ENCODE peak calls at places on chromosomes 1 and 21, in four cellular contexts. One of them, this sample, is unnamed.

GRCh38 chr1:173417563-173417962 is 59.6 kb upstream of the PRDX6 start:
- DNase-seq in A549: no peak
- DNase-seq in pancreas: no peak
- DNase-seq in CD4-positive, alpha-beta T cell: no peak
- DNase-seq in this sample: no peak

GRCh38 chr1:70372426-70372825 is 17.9 kb upstream of the ANKRD13C start:
- DNase-seq in A549: no peak
- DNase-seq in pancreas: no peak
- DNase-seq in CD4-positive, alpha-beta T cell: no peak
- DNase-seq in this sample: no peak

GRCh38 chr1:3529099-3529729 is 74.7 kb downstream of the ARHGEF16 start:
- DNase-seq in A549: no peak
- DNase-seq in pancreas: peak
- DNase-seq in CD4-positive, alpha-beta T cell: no peak
- DNase-seq in this sample: no peak

GRCh38 chr1:155979525-155980343 is 1.4 kb upstream of the ARHGEF2 start:
- DNase-seq in A549: no peak
- DNase-seq in pancreas: no peak
- DNase-seq in CD4-positive, alpha-beta T cell: no peak
- DNase-seq in this sample: no peak

GRCh38 chr1:68551459-68551858 is 54.6 kb upstream of the DEPDC1 start:
- DNase-seq in A549: no peak
- DNase-seq in pancreas: no peak
- DNase-seq in CD4-positive, alpha-beta T cell: no peak
- DNase-seq in this sample: no peak

GRCh38 chr1:15341634-15342375 is 67.9 kb upstream of the EFHD2 start:
- DNase-seq in A549: no peak
- DNase-seq in pancreas: no peak
- DNase-seq in CD4-positive, alpha-beta T cell: no peak
- DNase-seq in this sample: no peak

GRCh38 chr1:183163311-183163710 is 22.8 kb upstream of the LAMC2 start:
- DNase-seq in A549: peak
- DNase-seq in pancreas: no peak
- DNase-seq in CD4-positive, alpha-beta T cell: no peak
- DNase-seq in this sample: no peak

GRCh38 chr21:33367309-33367973 is 35.8 kb upstream of the IFNGR2 start:
- DNase-seq in A549: no peak
- DNase-seq in pancreas: no peak
- DNase-seq in CD4-positive, alpha-beta T cell: no peak
- DNase-seq in this sample: no peak

GRCh38 chr21:14243877-14244276 is 27.9 kb downstream of the RBM11 start:
- DNase-seq in A549: no peak
- DNase-seq in pancreas: no peak
- DNase-seq in CD4-positive, alpha-beta T cell: no peak
- DNase-seq in this sample: no peak

GRCh38 chr1:50348449-50349241 is 74.6 kb downstream of the DMRTA2 start:
- DNase-seq in A549: peak
- DNase-seq in pancreas: no peak
- DNase-seq in CD4-positive, alpha-beta T cell: peak
- DNase-seq in this sample: peak

GRCh38 chr1:74689800-74690696 is 16.5 kb upstream of the ERICH3 start:
- DNase-seq in A549: no peak
- DNase-seq in pancreas: no peak
- DNase-seq in CD4-positive, alpha-beta T cell: peak
- DNase-seq in this sample: no peak

GRCh38 chr1:234975941-234976871 is 152.4 kb downstream of the TOMM20 start:
- DNase-seq in A549: no peak
- DNase-seq in pancreas: no peak
- DNase-seq in CD4-positive, alpha-beta T cell: no peak
- DNase-seq in this sample: no peak

GRCh38 chr1:204818998-204819397 is 51.7 kb upstream of the NFASC start:
- DNase-seq in A549: no peak
- DNase-seq in pancreas: no peak
- DNase-seq in CD4-positive, alpha-beta T cell: no peak
- DNase-seq in this sample: no peak

GRCh38 chr1:248863011-248863881 is 4.4 kb upstream of the ZNF692 start:
- DNase-seq in A549: peak
- DNase-seq in pancreas: peak
- DNase-seq in CD4-positive, alpha-beta T cell: peak
- DNase-seq in this sample: peak

GRCh38 chr1:81225769-81226602 is 574.7 kb upstream of the ADGRL2 start:
- DNase-seq in A549: no peak
- DNase-seq in pancreas: no peak
- DNase-seq in CD4-positive, alpha-beta T cell: no peak
- DNase-seq in this sample: no peak

GRCh38 chr1:196464545-196464944 is 143.7 kb downstream of the KCNT2 start:
- DNase-seq in A549: no peak
- DNase-seq in pancreas: no peak
- DNase-seq in CD4-positive, alpha-beta T cell: no peak
- DNase-seq in this sample: no peak

GRCh38 chr1:114558548-114558947 is 22.9 kb downstream of the BCAS2 start:
- DNase-seq in A549: peak
- DNase-seq in pancreas: no peak
- DNase-seq in CD4-positive, alpha-beta T cell: no peak
- DNase-seq in this sample: no peak

GRCh38 chr1:226816585-226816984 is 53.8 kb upstream of the PSEN2 start:
- DNase-seq in A549: no peak
- DNase-seq in pancreas: no peak
- DNase-seq in CD4-positive, alpha-beta T cell: no peak
- DNase-seq in this sample: no peak

GRCh38 chr1:16727190-16728111 is 12.9 kb upstream of the RNU1-4 start:
- DNase-seq in A549: peak
- DNase-seq in pancreas: peak
- DNase-seq in CD4-positive, alpha-beta T cell: no peak
- DNase-seq in this sample: no peak

GRCh38 chr1:10759413-10760200 is 36.8 kb downstream of the CASZ1 start:
- DNase-seq in A549: no peak
- DNase-seq in pancreas: no peak
- DNase-seq in CD4-positive, alpha-beta T cell: no peak
- DNase-seq in this sample: no peak

GRCh38 chr21:44085491-44086321 is 21.5 kb upstream of the PWP2 start:
- DNase-seq in A549: no peak
- DNase-seq in pancreas: peak
- DNase-seq in CD4-positive, alpha-beta T cell: no peak
- DNase-seq in this sample: peak

GRCh38 chr1:224245188-224245587 is 62.1 kb downstream of the DEGS1 start:
- DNase-seq in A549: no peak
- DNase-seq in pancreas: no peak
- DNase-seq in CD4-positive, alpha-beta T cell: no peak
- DNase-seq in this sample: peak

GRCh38 chr1:64396817-64397216 is 73.1 kb upstream of the CACHD1 start:
- DNase-seq in A549: no peak
- DNase-seq in pancreas: no peak
- DNase-seq in CD4-positive, alpha-beta T cell: no peak
- DNase-seq in this sample: no peak

GRCh38 chr1:223811634-223812101 is 34.1 kb downstream of the TP53BP2 start:
- DNase-seq in A549: no peak
- DNase-seq in pancreas: no peak
- DNase-seq in CD4-positive, alpha-beta T cell: no peak
- DNase-seq in this sample: no peak

GRCh38 chr1:182807907-182808306 is 18.3 kb downstream of the NPL start:
- DNase-seq in A549: no peak
- DNase-seq in pancreas: no peak
- DNase-seq in CD4-positive, alpha-beta T cell: no peak
- DNase-seq in this sample: no peak

GRCh38 chr21:16509466-16509865 is 779.7 kb downstream of the USP25 start:
- DNase-seq in A549: no peak
- DNase-seq in pancreas: no peak
- DNase-seq in CD4-positive, alpha-beta T cell: no peak
- DNase-seq in this sample: no peak

GRCh38 chr1:3319874-3320245 is 134.6 kb upstream of the ARHGEF16 start:
- DNase-seq in A549: peak
- DNase-seq in pancreas: no peak
- DNase-seq in CD4-positive, alpha-beta T cell: no peak
- DNase-seq in this sample: no peak

GRCh38 chr1:239016337-239016736 is 370.0 kb upstream of the CHRM3 start:
- DNase-seq in A549: no peak
- DNase-seq in pancreas: no peak
- DNase-seq in CD4-positive, alpha-beta T cell: no peak
- DNase-seq in this sample: no peak

GRCh38 chr1:111219466-111220286 is 7.8 kb upstream of the CHI3L2 start:
- DNase-seq in A549: no peak
- DNase-seq in pancreas: no peak
- DNase-seq in CD4-positive, alpha-beta T cell: no peak
- DNase-seq in this sample: no peak

GRCh38 chr1:111218947-111219346 is 8.6 kb upstream of the CHI3L2 start:
- DNase-seq in A549: no peak
- DNase-seq in pancreas: no peak
- DNase-seq in CD4-positive, alpha-beta T cell: no peak
- DNase-seq in this sample: no peak

GRCh38 chr1:111221276-111221632 is 6.3 kb upstream of the CHI3L2 start:
- DNase-seq in A549: no peak
- DNase-seq in pancreas: no peak
- DNase-seq in CD4-positive, alpha-beta T cell: no peak
- DNase-seq in this sample: no peak

GRCh38 chr1:111221633-111222286 is 5.8 kb upstream of the CHI3L2 start:
- DNase-seq in A549: no peak
- DNase-seq in pancreas: no peak
- DNase-seq in CD4-positive, alpha-beta T cell: peak
- DNase-seq in this sample: no peak

DNA sequence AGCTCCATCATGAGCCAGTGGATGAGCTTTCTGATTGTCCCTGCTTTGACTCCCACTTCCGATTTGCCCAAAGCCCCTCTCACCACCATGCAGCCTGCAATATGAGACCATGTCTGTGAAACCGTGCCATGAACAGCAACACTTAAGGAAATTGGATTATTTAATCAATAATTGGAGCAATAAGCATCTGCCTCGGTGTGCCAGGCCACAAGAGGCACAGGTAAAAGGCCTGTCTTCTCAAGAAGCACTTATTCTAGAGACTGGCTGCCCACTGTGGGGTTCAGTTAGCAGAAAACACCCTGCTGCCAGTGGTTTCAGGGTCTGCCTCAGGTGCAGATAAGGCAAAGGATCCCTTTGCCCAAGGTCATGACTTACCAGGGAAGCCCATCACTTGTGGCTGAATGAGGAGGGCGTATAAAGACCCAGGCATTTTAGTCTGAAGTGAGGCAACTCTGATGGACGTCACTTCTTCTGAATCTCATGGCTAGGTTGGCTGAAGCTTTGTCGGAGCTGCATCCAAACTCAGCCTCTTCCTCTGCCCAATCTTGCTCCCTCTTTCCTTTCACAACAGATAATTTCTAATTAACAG is 7.1 kb upstream of the CHI3L2 start:
- DNase-seq in A549: no peak
- DNase-seq in pancreas: no peak
- DNase-seq in CD4-positive, alpha-beta T cell: no peak
- DNase-seq in this sample: no peak
- H3K27ac ChIP-seq in A549: no peak
- H3K27ac ChIP-seq in pancreas: no peak
- H3K27ac ChIP-seq in CD4-positive, alpha-beta T cell: peak
- H3K27ac ChIP-seq in this sample: no peak

DNA sequence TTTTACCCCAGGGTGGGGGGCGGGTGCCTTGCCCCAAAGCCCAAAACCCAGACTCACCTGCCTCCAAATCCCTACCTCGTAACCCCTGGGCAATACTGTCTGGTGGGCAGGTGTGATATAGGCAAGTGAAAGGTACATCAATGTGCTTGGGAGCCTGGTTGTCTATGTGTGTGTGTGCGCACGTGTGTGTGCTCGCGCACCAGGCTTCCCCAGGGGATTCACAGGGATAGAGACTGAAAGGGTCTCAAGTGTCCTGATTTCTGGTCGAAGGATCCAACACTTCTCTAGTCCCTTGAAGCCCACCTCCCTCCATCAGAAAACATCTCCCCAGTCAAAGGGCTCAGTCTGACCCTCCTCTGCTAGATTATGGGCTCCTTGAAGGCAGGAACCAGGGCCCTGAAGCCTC is 28.9 kb upstream of the EPB41 start:
- DNase-seq in A549: no peak
- DNase-seq in pancreas: no peak
- DNase-seq in CD4-positive, alpha-beta T cell: no peak
- DNase-seq in this sample: no peak
- H3K27ac ChIP-seq in A549: peak
- H3K27ac ChIP-seq in pancreas: no peak
- H3K27ac ChIP-seq in CD4-positive, alpha-beta T cell: peak
- H3K27ac ChIP-seq in this sample: no peak

GRCh38 chr1:87524021-87524754 is 195.5 kb downstream of the LMO4 start:
- DNase-seq in A549: no peak
- DNase-seq in pancreas: no peak
- DNase-seq in CD4-positive, alpha-beta T cell: no peak
- DNase-seq in this sample: no peak
- H3K27ac ChIP-seq in A549: no peak
- H3K27ac ChIP-seq in pancreas: no peak
- H3K27ac ChIP-seq in CD4-positive, alpha-beta T cell: no peak
- H3K27ac ChIP-seq in this sample: no peak

GRCh38 chr1:39791838-39792237 is 3.2 kb upstream of the BMP8B start:
- DNase-seq in A549: no peak
- DNase-seq in pancreas: no peak
- DNase-seq in CD4-positive, alpha-beta T cell: no peak
- DNase-seq in this sample: no peak

GRCh38 chr1:39789571-39790110 is 976 bp upstream of the BMP8B start:
- DNase-seq in A549: no peak
- DNase-seq in pancreas: no peak
- DNase-seq in CD4-positive, alpha-beta T cell: no peak
- DNase-seq in this sample: no peak

GRCh38 chr1:39788426-39788757 is 273 bp downstream of the BMP8B start:
- DNase-seq in A549: no peak
- DNase-seq in pancreas: no peak
- DNase-seq in CD4-positive, alpha-beta T cell: no peak
- DNase-seq in this sample: no peak

GRCh38 chr1:39788758-39789570 is at the start of gene BMP8B:
- DNase-seq in A549: peak
- DNase-seq in pancreas: peak
- DNase-seq in CD4-positive, alpha-beta T cell: no peak
- DNase-seq in this sample: no peak

GRCh38 chr1:39787468-39787867 is 1.2 kb downstream of the BMP8B start:
- DNase-seq in A549: no peak
- DNase-seq in pancreas: no peak
- DNase-seq in CD4-positive, alpha-beta T cell: no peak
- DNase-seq in this sample: no peak
- H3K27ac ChIP-seq in A549: no peak
- H3K27ac ChIP-seq in pancreas: no peak
- H3K27ac ChIP-seq in CD4-positive, alpha-beta T cell: no peak
- H3K27ac ChIP-seq in this sample: peak

DNA sequence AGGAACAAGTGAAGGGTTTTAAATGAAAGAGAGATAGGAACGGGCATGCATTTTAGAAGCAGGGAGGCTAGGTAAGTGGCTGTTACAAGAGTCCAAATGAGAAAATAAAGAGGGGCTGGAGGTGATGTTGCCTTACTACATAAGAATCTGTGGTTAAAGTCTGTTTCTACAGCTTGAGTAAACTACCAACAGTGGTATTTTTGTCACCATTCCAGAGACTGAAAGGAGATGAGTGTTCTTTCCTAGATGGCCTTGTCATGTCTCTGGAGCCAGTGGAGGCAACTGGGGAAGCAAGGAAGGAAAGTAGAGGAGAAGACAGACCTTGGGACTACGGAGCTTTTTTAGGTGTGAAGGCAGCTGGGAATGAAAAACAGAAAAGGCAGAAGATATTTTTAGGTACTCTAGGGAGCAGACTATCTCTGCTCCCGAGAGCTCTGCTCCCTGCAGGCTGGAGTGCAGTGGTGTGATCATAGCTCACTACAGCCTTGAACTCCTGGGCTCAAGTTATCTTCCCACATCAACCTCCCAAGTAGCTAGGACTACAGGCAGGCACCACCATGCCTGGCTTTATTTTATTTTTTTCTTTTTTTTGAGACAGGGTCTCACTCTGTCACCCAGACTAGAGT is 12.2 kb downstream of the HDAC1 start:
- DNase-seq in A549: no peak
- DNase-seq in pancreas: no peak
- DNase-seq in CD4-positive, alpha-beta T cell: no peak
- DNase-seq in this sample: no peak
- H3K27ac ChIP-seq in A549: no peak
- H3K27ac ChIP-seq in pancreas: no peak
- H3K27ac ChIP-seq in CD4-positive, alpha-beta T cell: no peak
- H3K27ac ChIP-seq in this sample: no peak

This sample was measured in substantia nigra.